ENCODE peak calls at places on chromosomes 3 and 15, in nine cellular contexts. T, D, L, M, E, H, Z, V and A are unnamed samples.
A peak's percentile ranks its signal among the peaks of the same experiment; 100 is the strongest.

GRCh38 chr3:102163039-102163817 is 271.6 kb upstream of the ZPLD1 start:
- DNase-seq in T (no peak), D (no peak), L (no peak), M (peak; percentile 11), E (peak; percentile 25), H (peak; percentile 64), Z (peak; percentile 3), V (peak; percentile 93), A (no peak)

GRCh38 chr3:50246517-50246954 is 10.5 kb downstream of the GNAI2 start:
- DNase-seq in T (peak; percentile 97), D (no peak), L (peak; percentile 81), M (peak; percentile 98), E (peak; percentile 56), H (peak; percentile 98), Z (no peak), V (peak; percentile 94), A (peak; percentile 92)

GRCh38 chr3:111763101-111763500 is 96.0 kb upstream of the PHLDB2 start:
- DNase-seq in T (no peak), D (no peak), L (no peak), M (no peak), E (no peak), H (peak; percentile 58), Z (no peak), V (no peak), A (no peak)

GRCh38 chr15:32861741-32862140 is 143.9 kb downstream of the GREM1 start:
- DNase-seq in T (no peak), D (no peak), L (peak; percentile 62), M (peak; percentile 59), E (peak; percentile 7), H (peak; percentile 90), Z (no peak), V (peak; percentile 72), A (no peak)

GRCh38 chr3:173747427-173747826 is 349.9 kb downstream of the NLGN1 start:
- DNase-seq in T (no peak), D (no peak), L (no peak), M (no peak), E (no peak), H (peak; percentile 37), Z (no peak), V (no peak), A (no peak)

GRCh38 chr3:58564456-58565160 is 12.6 kb downstream of the FAM107A start:
- DNase-seq in T (no peak), D (no peak), L (no peak), M (no peak), E (peak; percentile 71), H (peak; percentile 75), Z (no peak), V (peak; percentile 80), A (no peak)

GRCh38 chr3:39141211-39141995 is 12.0 kb downstream of the CSRNP1 start:
- DNase-seq in T (peak; percentile 93), D (no peak), L (no peak), M (no peak), E (peak; percentile 82), H (no peak), Z (no peak), V (no peak), A (no peak)

GRCh38 chr15:95826388-95826781 is 504.1 kb upstream of the NR2F2 start:
- DNase-seq in T (no peak), D (no peak), L (no peak), M (no peak), E (no peak), H (no peak), Z (no peak), V (no peak), A (no peak)

GRCh38 chr3:48930590-48930989 is 11.9 kb downstream of the ARIH2 start:
- DNase-seq in T (no peak), D (no peak), L (no peak), M (no peak), E (no peak), H (no peak), Z (no peak), V (no peak), A (no peak)

GRCh38 chr15:98785796-98786581 is 137.7 kb downstream of the IGF1R start:
- DNase-seq in T (no peak), D (no peak), L (peak; percentile 72), M (no peak), E (peak; percentile 49), H (no peak), Z (peak; percentile 74), V (no peak), A (no peak)
- H3K4me3 ChIP-seq in T (no peak overlapping the region), D (no peak overlapping the region), L (no peak overlapping the region), M (no peak overlapping the region), E (no peak overlapping the region), H (no peak overlapping the region), Z (no peak overlapping the region), V (no peak overlapping the region), A (no peak overlapping the region)

DNA sequence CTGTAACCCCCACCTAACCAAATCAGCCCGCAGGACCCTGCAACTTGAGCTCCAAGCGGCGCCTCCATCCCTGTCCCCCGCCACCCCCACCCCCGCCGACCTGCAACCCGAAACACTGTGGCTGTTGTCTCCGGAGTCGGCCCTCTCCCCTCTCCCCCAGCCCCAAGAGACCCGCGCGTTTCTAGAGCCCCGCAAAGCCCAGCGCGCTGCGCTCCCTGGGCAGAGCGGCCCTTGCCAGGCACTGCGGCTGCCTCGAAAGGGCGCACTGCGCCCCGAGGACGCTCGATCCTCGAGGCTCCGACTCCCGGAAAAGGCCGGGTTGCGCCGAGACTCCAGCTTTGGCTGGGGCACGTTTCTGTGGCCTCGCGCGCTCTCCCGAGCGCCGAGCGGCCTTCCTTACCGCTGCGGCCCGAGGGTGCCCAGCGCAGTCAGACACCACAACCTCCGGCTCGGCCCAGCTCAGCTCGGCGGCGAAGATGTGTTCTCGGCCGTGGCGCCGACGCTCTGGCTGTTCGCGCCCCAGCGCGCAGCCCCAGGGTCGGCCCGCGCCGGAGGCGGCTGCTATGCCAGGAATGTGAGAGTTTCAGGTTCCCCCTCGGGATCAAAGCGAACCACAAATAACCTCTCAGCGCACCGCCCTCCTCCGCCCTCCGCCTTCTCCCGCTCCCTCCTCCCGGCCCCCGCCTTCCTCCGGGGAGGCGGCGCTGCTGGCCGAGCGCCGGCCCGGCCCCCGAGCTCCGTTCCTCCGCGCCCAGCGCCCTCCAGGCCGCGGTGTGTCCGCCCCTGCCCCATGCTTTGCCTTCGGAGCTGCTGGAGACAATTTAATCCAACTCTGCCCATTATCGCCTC is at the start of gene AMOTL2:
- DNase-seq in T (peak; percentile 94), D (no peak), L (no peak), M (peak; percentile 74), E (peak; percentile 83), H (peak; percentile 98), Z (peak; percentile 96), V (peak; percentile 92), A (peak; percentile 13)
- H3K4me3 ChIP-seq in T (peak within 1 kb of the TSS; percentile 66), D (peak within 1 kb of the TSS; percentile 13), L (no peak within 1 kb of the TSS), M (no peak within 1 kb of the TSS), E (peak within 1 kb of the TSS; percentile 72), H (peak within 1 kb of the TSS; percentile 93), Z (peak within 1 kb of the TSS; percentile 45), V (peak within 1 kb of the TSS; percentile 92), A (peak within 1 kb of the TSS; percentile 27)

GRCh38 chr15:28106294-28107110 is 7.4 kb upstream of the OCA2 start:
- DNase-seq in T (peak; percentile 69), D (no peak), L (no peak), M (peak; percentile 25), E (no peak), H (no peak), Z (peak; percentile 43), V (no peak), A (no peak)

GRCh38 chr15:28105224-28105791 is 6.2 kb upstream of the OCA2 start:
- DNase-seq in T (peak; percentile 65), D (no peak), L (no peak), M (no peak), E (no peak), H (no peak), Z (no peak), V (no peak), A (no peak)

GRCh38 chr15:28105793-28106192 is 6.7 kb upstream of the OCA2 start:
- DNase-seq in T (no peak), D (no peak), L (no peak), M (no peak), E (no peak), H (no peak), Z (no peak), V (no peak), A (no peak)

GRCh38 chr15:28107894-28108255 is 8.8 kb upstream of the OCA2 start:
- DNase-seq in T (no peak), D (no peak), L (no peak), M (no peak), E (no peak), H (no peak), Z (no peak), V (no peak), A (no peak)

DNA sequence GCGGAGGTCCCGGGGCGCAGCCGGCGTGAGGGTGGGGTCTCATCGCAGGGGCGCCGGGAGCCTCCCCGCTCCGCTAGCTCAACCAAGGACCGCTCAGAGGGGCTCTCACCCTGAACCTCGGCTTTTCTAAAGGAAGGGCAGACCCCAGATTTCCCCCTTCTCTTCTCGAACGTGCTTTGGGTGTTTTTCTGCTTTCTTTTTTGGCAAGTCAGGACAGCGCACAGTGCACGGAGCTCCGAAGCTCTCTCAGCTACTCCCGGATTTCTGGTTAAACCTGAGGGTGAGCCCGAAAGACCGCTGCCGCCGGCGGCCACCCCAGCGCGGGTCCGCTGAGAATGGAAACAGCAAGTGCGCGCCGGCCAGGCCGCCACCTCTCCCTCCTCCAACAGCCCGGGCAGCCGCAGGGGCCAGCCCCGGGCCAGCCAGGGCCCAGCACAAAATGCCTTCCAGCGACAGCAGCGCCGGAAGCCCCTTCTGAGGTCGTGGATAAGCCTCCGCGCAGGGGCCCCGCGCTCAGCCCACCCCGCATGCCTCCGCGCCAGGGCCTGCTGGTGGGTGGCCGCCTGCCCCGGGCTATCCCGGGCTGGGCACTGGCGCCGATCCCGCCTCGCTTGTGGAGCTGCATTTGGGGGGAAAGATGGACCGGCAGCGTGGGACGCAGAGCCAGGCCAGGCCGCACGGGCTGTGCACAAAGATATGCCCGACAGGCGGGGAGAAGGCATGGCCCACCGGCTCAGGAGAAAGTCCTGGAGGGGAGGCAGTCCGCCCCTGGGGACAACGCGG is 8.2 kb upstream of the OCA2 start:
- DNase-seq in T (peak; percentile 66), D (no peak), L (no peak), M (no peak), E (no peak), H (peak; percentile 41), Z (peak; percentile 50), V (no peak), A (no peak)
- H3K4me3 ChIP-seq in T (peak overlapping the region; percentile 25), D (peak overlapping the region; percentile 30), L (peak overlapping the region; percentile 34), M (no peak overlapping the region), E (peak overlapping the region; percentile 24), H (peak overlapping the region; percentile 47), Z (peak overlapping the region; percentile 25), V (peak overlapping the region; percentile 55), A (no peak overlapping the region)

GRCh38 chr3:129708328-129708861 is 101.9 kb upstream of the PLXND1 start:
- DNase-seq in T (no peak), D (no peak), L (no peak), M (no peak), E (no peak), H (no peak), Z (no peak), V (no peak), A (no peak)

GRCh38 chr3:129701161-129701560 is 94.7 kb upstream of the PLXND1 start:
- DNase-seq in T (no peak), D (no peak), L (no peak), M (no peak), E (no peak), H (no peak), Z (no peak), V (no peak), A (no peak)

GRCh38 chr3:129703913-129704312 is 97.4 kb upstream of the PLXND1 start:
- DNase-seq in T (no peak), D (no peak), L (no peak), M (no peak), E (no peak), H (no peak), Z (no peak), V (no peak), A (no peak)

GRCh38 chr3:129702934-129703712 is 96.6 kb upstream of the PLXND1 start:
- DNase-seq in T (no peak), D (no peak), L (no peak), M (no peak), E (no peak), H (no peak), Z (no peak), V (no peak), A (no peak)

GRCh38 chr3:129705274-129705673 is 98.8 kb upstream of the PLXND1 start:
- DNase-seq in T (no peak), D (no peak), L (no peak), M (no peak), E (no peak), H (no peak), Z (no peak), V (no peak), A (no peak)
- H3K4me3 ChIP-seq in T (no peak overlapping the region), D (no peak overlapping the region), L (no peak overlapping the region), M (no peak overlapping the region), E (no peak overlapping the region), H (no peak overlapping the region), Z (no peak overlapping the region), V (no peak overlapping the region), A (no peak overlapping the region)